ENCODE peak calls at places on chromosome 7, in five cellular contexts. Q is erythroblast, Z is tibial nerve, B is transverse colon, U is body of pancreas. H is an unnamed sample.

GRCh38 chr7:11130012-11130411 is 156.3 kb downstream of the PHF14 start:
- DNase-seq in U (no peak), B (no peak), Z (no peak), Q (no peak), H (no peak)

GRCh38 chr7:54837167-54837566 is 78.2 kb upstream of the SEC61G start:
- DNase-seq in B (no peak), U (no peak), Q (no peak), Z (no peak), H (no peak)

GRCh38 chr7:148964510-148965267 is 63.6 kb downstream of the PDIA4 start:
- DNase-seq in U (peak), Q (peak), B (no peak), Z (no peak), H (no peak)

GRCh38 chr7:86469680-86470295 is 173.9 kb upstream of the GRM3 start:
- DNase-seq in B (peak), U (peak), Z (peak), Q (peak), H (peak)

GRCh38 chr7:55260671-55261385 is 104.3 kb upstream of the LANCL2 start:
- DNase-seq in Q (no peak), U (no peak), B (no peak), Z (no peak), H (no peak)

GRCh38 chr7:64744680-64745079 is 49.5 kb upstream of the ZNF138 start:
- DNase-seq in B (no peak), Z (no peak), Q (no peak), U (no peak), H (no peak)

GRCh38 chr7:44536090-44536489 is 5.0 kb downstream of the NPC1L1 start:
- DNase-seq in Z (no peak), Q (no peak), U (no peak), B (no peak), H (no peak)

GRCh38 chr7:156927571-156928405 is 21.7 kb upstream of the NOM1 start:
- DNase-seq in B (no peak), Z (no peak), U (no peak), Q (no peak), H (no peak)

GRCh38 chr7:77995717-77996116 is 197.1 kb downstream of the PHTF2 start:
- DNase-seq in B (no peak), Z (no peak), U (no peak), Q (no peak), H (no peak)

GRCh38 chr7:157693071-157693520 is 356.3 kb downstream of the DNAJB6 start:
- DNase-seq in U (no peak), Q (no peak), B (no peak), Z (peak), H (no peak)

GRCh38 chr7:136086712-136087111 is 109.6 kb upstream of the MTPN start:
- DNase-seq in U (peak), Q (no peak), B (peak), Z (peak), H (peak)

GRCh38 chr7:66500087-66500486 is 128.6 kb upstream of the KCTD7 start:
- DNase-seq in B (no peak), U (no peak), Z (no peak), Q (peak), H (no peak)

GRCh38 chr7:28272461-28272877 is 91.9 kb upstream of the JAZF1 start:
- DNase-seq in Z (no peak), U (peak), B (peak), Q (peak), H (no peak)

GRCh38 chr7:73685311-73685710 is 1.9 kb downstream of the BUD23 start:
- DNase-seq in U (no peak), Q (no peak), B (no peak), Z (no peak), H (no peak)

GRCh38 chr7:88610942-88611341 is 148.6 kb upstream of the ZNF804B start:
- DNase-seq in Z (no peak), Q (no peak), U (no peak), B (no peak), H (no peak)

DNA sequence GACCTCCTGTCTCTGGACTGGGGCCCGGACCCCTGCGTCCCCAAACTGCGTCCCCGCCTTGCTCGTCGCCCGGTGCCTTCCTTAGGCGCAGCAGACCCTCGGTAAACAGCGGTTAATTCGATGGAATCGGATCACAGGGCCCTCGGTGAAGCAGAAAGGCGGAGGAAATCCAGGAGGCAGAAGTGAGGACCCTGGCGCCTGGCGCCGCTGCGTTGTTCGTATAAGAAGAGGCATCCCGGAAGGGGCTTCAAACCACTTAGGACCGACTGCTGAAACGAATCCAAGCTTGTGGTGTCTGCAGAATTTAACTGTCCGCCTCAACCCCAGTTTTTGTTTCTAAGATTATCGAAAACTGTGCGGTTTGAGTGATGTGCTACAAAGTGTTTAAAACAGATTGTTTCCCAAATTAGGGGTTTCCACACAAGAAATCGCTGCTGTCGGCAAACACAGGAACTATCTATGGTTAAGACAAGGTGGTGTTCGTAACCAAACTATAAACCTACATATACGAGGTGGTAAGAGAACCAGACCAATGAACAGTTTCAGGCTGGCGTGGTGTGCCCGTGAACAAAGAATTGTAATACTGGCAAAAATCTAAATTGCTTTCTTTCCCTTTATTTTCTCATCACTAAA is 760 bp upstream of the DGKI start:
- DNase-seq in B (no peak), Z (no peak), U (no peak), Q (no peak), H (no peak)
- TF ChIP-seq POLR2A in B (no peak), Z (no peak), U (no peak), Q (no peak), H (no peak)

GRCh38 chr7:26864309-26865093 is at the start of gene SKAP2:
- DNase-seq in B (peak), Q (peak), Z (peak), U (peak), H (peak)
- TF ChIP-seq POLR2A in B (peak), Q (peak), Z (peak), U (peak), H (peak)

GRCh38 chr7:155625557-155625956 is 18.9 kb upstream of the RBM33 start:
- DNase-seq in Q (no peak), B (no peak), Z (no peak), U (peak), H (no peak)

GRCh38 chr7:155620497-155620896 is 24.0 kb upstream of the RBM33 start:
- DNase-seq in U (no peak), Z (no peak), Q (no peak), B (no peak), H (no peak)

GRCh38 chr7:155618708-155619633 is 25.5 kb upstream of the RBM33 start:
- DNase-seq in Z (no peak), U (peak), Q (no peak), B (peak), H (no peak)

GRCh38 chr7:155619634-155620271 is 24.7 kb upstream of the RBM33 start:
- DNase-seq in Z (no peak), B (no peak), U (no peak), Q (no peak), H (no peak)

DNA sequence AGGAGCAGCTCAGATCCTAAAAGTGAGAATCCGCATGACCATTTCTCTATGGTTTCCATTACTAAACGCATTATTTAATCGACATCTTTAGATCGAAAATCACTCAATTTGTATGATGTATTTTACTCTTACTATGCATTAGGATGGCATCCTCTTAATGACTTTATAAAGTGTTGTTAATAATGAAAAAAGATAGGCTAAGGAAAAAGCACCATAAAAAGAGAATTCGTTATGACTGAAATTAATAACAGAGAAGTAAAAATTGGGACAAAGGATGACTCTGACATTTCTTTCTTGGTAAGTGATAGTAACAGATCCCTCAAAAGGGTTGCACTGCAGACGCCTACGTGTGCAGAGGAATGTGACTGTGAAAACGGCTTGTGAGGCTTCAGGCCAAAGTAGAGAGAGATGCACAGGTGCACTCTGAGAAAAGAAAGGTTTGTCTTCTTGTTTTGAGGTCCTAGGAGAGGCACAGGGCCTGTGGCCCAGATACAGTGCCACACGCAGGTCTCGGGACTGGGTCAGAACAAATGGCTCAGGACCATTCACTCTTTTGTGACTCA is 23.0 kb upstream of the RBM33 start:
- DNase-seq in Z (no peak), U (no peak), B (no peak), Q (no peak), H (no peak)
- TF ChIP-seq POLR2A in Z (no peak), U (no peak), B (no peak), Q (no peak), H (no peak)

GRCh38 chr7:13161125-13161524 is 473.7 kb downstream of the ARL4A start:
- DNase-seq in Q (no peak), U (no peak), B (no peak), Z (no peak), H (no peak)
- TF ChIP-seq POLR2A in Q (no peak), U (no peak), B (no peak), Z (no peak), H (no peak)

DNA sequence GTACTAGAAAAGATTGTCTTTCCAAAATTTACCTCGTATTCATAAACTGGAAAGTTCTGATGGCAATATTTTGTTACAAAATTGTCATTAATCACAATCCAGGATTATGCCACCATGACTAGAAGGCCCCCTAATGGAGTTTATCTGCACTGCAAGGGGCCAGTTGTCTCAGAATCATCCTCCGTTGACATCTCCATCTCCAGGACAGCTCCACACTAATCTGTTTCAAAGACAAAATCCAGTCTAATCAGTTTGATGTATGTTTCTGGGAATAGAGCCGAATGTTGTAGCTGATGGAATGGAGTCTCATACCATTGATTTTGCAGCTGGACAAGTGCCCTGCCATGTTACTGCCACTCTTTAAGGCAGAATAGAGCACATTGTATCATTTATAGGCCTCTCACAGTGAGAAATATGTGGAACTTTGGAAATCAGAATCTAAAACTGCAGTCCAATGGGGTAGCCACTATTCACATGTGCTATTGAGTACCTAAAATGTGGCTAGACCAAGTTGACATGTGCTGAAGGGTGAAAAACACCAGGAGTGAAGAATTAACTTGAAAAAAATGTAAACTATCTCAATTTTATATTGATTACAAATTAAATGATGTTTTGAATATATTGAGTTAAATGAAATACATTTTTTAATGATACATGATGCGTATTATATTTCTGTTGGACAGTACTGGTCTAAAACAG is 38.3 kb upstream of the TOMM7 start:
- DNase-seq in U (no peak), Q (peak), B (no peak), Z (no peak), H (no peak)
- TF ChIP-seq POLR2A in U (no peak), Q (no peak), B (no peak), Z (no peak), H (no peak)

GRCh38 chr7:106777666-106778299 is 87.3 kb upstream of the PIK3CG start:
- DNase-seq in Z (no peak), B (no peak), U (no peak), Q (no peak), H (no peak)
- TF ChIP-seq POLR2A in Z (no peak), B (no peak), U (no peak), Q (no peak), H (no peak)